ENCODE peak calls at places on chromosomes 12 and 14, in five cellular contexts. O is MCF 10A, I is gastrocnemius medialis, N is GOT3, F is LHCN-M2. Q is an unnamed sample.

GRCh38 chr14:103867523-103867953 is 20.2 kb upstream of the PPP1R13B start:
- DNase-seq in O (peak; percentile 84), I (no peak), N (no peak), F (no peak), Q (no peak)

GRCh38 chr14:91241848-91242247 is 2.7 kb downstream of the GPR68 start:
- DNase-seq in O (no peak), I (no peak), N (no peak), F (no peak), Q (no peak)

GRCh38 chr12:87678453-87678852 is 350.7 kb downstream of the C12orf50 start:
- DNase-seq in O (peak; percentile 63), I (no peak), N (no peak), F (peak; percentile 53), Q (no peak)

GRCh38 chr12:91922674-91923073 is 223.0 kb downstream of the BTG1 start:
- DNase-seq in O (no peak), I (no peak), N (no peak), F (no peak), Q (no peak)

GRCh38 chr12:14601692-14602091 is 34.0 kb upstream of the PLBD1 start:
- DNase-seq in O (no peak), I (no peak), N (no peak), F (no peak), Q (no peak)

GRCh38 chr12:100346660-100347059 is 10.2 kb upstream of the SLC17A8 start:
- DNase-seq in O (no peak), I (no peak), N (no peak), F (no peak), Q (no peak)

GRCh38 chr12:12007001-12007712 is 63.6 kb upstream of the BCL2L14 start:
- DNase-seq in O (no peak), I (no peak), N (no peak), F (peak; percentile 83), Q (no peak)

GRCh38 chr14:61334197-61334701 is 12.9 kb downstream of the PRKCH start:
- DNase-seq in O (no peak), I (no peak), N (no peak), F (no peak), Q (no peak)

GRCh38 chr14:61460853-61461611 is 139.7 kb downstream of the PRKCH start:
- DNase-seq in O (peak; percentile 59), I (no peak), N (no peak), F (peak; percentile 70), Q (no peak)

GRCh38 chr14:68084256-68084655 is 264.7 kb downstream of the RAD51B start:
- DNase-seq in O (peak; percentile 8), I (no peak), N (no peak), F (no peak), Q (no peak)